ENCODE peak calls at places on chromosomes 4 and X, in nine cellular contexts. C, J, V, Z, U, X, O, I and B are unnamed samples.
A peak's percentile ranks its signal among the peaks of the same experiment; 100 is the strongest.

GRCh38 chr4:100929753-100930152 is 411.9 kb upstream of the EMCN start:
- DNase-seq in C (no peak), J (no peak), V (no peak), Z (no peak), U (no peak), X (no peak), O (no peak), I (no peak), B (no peak)

GRCh38 chr4:8410641-8411271 is 29.8 kb downstream of the ACOX3 start:
- DNase-seq in C (peak; percentile 43), J (peak; percentile 81), V (no peak), Z (no peak), U (peak; percentile 81), X (peak; percentile 61), O (no peak), I (no peak), B (peak; percentile 51)

GRCh38 chr4:122666527-122667245 is 45.8 kb upstream of the IL21 start:
- DNase-seq in C (no peak), J (no peak), V (peak; percentile 31), Z (no peak), U (peak; percentile 52), X (no peak), O (no peak), I (no peak), B (no peak)

GRCh38 chr4:1360423-1361283 is 13.6 kb downstream of the UVSSA start:
- DNase-seq in C (no peak), J (no peak), V (peak; percentile 90), Z (no peak), U (no peak), X (no peak), O (no peak), I (no peak), B (peak; percentile 32)

GRCh38 chr4:48891028-48891619 is 15.4 kb downstream of the OCIAD2 start:
- DNase-seq in C (no peak), J (no peak), V (no peak), Z (no peak), U (no peak), X (no peak), O (no peak), I (no peak), B (no peak)

GRCh38 chr4:38560763-38561558 is 103.0 kb upstream of the KLF3 start:
- DNase-seq in C (no peak), J (no peak), V (no peak), Z (no peak), U (no peak), X (no peak), O (no peak), I (no peak), B (no peak)

GRCh38 chr4:130808492-130808891 is 1712.5 kb downstream of the C4orf33 start:
- DNase-seq in C (no peak), J (no peak), V (no peak), Z (no peak), U (peak; percentile 35), X (no peak), O (no peak), I (no peak), B (no peak)

GRCh38 chrX:18674417-18674787 is 2.5 kb upstream of the RS1 start:
- DNase-seq in C (peak; percentile 38), J (peak; percentile 27), V (peak; percentile 39), Z (peak; percentile 10), U (no peak), X (peak; percentile 11), O (peak; percentile 1), I (peak; percentile 41), B (no peak)

GRCh38 chr4:142160509-142160908 is 524.1 kb downstream of the IL15 start:
- DNase-seq in C (no peak), J (no peak), V (no peak), Z (no peak), U (no peak), X (no peak), O (no peak), I (no peak), B (no peak)

GRCh38 chr4:113869743-113870375 is 108.3 kb upstream of the CAMK2D start:
- DNase-seq in C (no peak), J (peak; percentile 30), V (no peak), Z (no peak), U (peak; percentile 1), X (no peak), O (no peak), I (peak; percentile 17), B (no peak)

GRCh38 chrX:118553042-118553714 is 57.6 kb downstream of the DOCK11 start:
- DNase-seq in C (no peak), J (no peak), V (no peak), Z (no peak), U (no peak), X (no peak), O (no peak), I (no peak), B (no peak)

GRCh38 chr4:190121759-190122158 is 51.8 kb upstream of the DUX4 start:
- DNase-seq in C (no peak), J (peak; percentile 11), V (no peak), Z (no peak), U (no peak), X (peak; percentile 14), O (no peak), I (no peak), B (no peak)

GRCh38 chrX:121036951-121037350 is 10.5 kb upstream of the GLUD2 start:
- DNase-seq in C (no peak), J (no peak), V (no peak), Z (no peak), U (no peak), X (no peak), O (no peak), I (no peak), B (no peak)

DNA sequence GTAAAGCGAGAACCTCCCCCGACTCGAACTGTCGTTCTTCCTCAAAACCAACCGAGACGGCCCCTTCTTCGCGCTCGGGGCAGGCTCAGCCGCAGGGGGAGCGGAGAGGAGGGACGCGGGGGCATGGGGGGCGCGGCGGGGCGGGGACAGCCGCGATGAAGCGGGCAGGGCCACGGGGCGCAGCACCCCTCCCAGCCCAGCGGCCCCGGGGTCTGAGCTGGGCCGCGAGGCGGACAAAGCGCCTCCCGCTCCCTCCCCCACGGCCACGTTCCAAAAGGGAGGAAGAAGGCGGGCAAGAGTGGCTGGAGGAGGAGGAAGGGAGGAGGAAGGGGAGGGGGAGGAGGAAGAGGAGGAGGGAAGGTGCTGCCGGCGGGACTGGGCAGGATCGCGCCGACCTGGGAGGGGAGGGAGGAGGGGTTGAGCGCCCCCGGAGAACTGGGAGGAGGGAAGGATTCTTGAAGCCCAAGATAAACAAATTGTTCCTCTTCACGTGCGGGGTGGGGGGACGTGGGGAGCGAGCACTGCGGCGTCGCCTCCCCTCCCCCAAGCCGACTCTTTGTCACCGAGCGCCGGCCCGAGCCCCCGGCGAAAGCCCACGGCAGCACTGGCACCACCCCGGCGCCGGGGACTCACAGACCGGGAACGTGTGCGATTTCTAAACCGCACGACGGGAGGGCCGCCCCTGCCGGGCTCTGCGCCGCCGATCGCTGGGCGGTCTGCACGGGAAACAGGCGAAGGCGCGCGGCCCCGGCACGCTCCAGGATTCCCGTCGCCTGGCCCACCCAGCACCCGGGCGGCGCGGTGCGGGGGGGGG is 2.9 kb downstream of the MAML3 start:
- DNase-seq in C (peak; percentile 89), J (peak; percentile 88), V (peak; percentile 91), Z (peak; percentile 88), U (peak; percentile 79), X (peak; percentile 95), O (no peak), I (peak; percentile 39), B (peak; percentile 78)
- TF ChIP-seq POLR2A in C (peak; percentile 83), J (no peak), V (peak; percentile 68), Z (peak; percentile 49), U (no peak), X (no peak), O (no peak), I (peak; percentile 18), B (peak; percentile 57)

DNA sequence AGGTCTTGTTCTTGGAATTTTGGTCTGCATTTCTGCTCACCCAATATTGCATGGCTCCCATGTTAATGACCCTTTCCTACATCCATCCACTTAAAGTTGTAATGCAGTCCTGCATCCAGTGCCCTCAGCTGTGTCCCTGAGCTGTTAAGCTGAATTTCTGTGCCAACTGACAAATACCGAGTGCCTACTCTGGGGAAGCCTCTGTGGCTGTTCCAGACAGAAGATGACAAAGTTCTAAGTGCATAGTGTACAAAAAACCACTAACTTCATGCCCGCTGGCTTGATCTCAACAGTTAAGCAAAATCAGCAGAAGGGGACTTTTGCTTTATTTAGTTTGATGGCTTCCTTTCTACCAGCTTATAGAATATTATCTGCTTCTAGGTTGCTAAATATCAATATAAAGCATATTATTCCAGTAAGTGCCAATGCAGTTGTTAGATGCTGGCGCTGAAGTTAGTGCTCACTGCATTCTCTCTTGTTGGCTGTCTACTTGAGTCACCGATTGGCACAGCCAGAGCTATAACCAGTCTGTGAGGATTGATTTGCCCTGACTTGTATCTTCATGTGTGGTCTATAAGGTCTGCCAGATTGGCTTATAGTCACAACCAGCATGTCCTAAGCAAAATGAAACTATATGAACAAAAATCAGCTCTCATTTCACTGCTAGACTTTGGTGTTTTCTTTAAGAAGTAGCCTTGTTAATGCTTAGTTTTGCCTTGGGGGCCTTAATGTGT is 98.9 kb downstream of the KLHL8 start:
- DNase-seq in C (no peak), J (no peak), V (no peak), Z (no peak), U (no peak), X (no peak), O (no peak), I (no peak), B (no peak)
- H3K36me3 ChIP-seq in C (peaks cover 9% of the 10 kb centered on the region), J (peaks cover 85% of the 10 kb centered on the region), V (peaks cover 38% of the 10 kb centered on the region), Z (peaks cover 21% of the 10 kb centered on the region), U (no peaks in the 10 kb centered on the region), X (peaks cover 79% of the 10 kb centered on the region), O (peaks cover 66% of the 10 kb centered on the region), I (no peaks in the 10 kb centered on the region), B (peaks cover 62% of the 10 kb centered on the region)

DNA sequence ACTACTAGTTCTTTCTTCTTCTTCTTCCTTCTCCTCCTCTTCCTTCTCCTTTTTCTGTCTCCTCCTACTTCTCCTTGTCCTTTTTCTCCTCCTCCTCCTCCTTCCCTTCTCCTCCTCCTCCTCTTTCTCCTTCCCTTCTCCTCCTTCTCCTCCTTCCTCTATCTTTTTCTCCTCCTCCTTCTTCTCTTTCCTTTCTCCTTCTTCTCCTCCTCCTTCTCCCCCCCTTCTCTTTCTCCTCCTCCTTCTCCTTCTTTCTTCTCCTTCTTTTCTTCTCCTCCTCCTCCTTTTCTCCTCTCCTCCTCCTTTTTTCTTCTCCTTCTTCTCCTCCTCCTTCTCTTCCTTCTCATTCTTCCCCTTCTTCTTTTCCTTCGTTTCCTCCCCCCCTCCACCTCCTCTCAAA is 21.8 kb upstream of the NAP1L5 start:
- DNase-seq in C (no peak), J (no peak), V (no peak), Z (no peak), U (no peak), X (no peak), O (no peak), I (no peak), B (no peak)
- TF ChIP-seq POLR2A in C (no peak), J (no peak), V (no peak), Z (no peak), U (no peak), X (no peak), O (no peak), I (no peak), B (no peak)

GRCh38 chrX:2631743-2632532 is 59.2 kb upstream of the CD99 start:
- DNase-seq in C (no peak), J (no peak), V (no peak), Z (no peak), U (no peak), X (no peak), O (no peak), I (no peak), B (no peak)
- H3K36me3 ChIP-seq in C (no peaks in the 10 kb centered on the region), J (peaks cover 14% of the 10 kb centered on the region), V (no peaks in the 10 kb centered on the region), Z (no peaks in the 10 kb centered on the region), U (no peaks in the 10 kb centered on the region), X (peaks cover 5% of the 10 kb centered on the region), O (peaks cover 35% of the 10 kb centered on the region), I (no peaks in the 10 kb centered on the region), B (no peaks in the 10 kb centered on the region)

GRCh38 chr4:66667249-66667648 is 878.1 kb downstream of the CENPC start:
- DNase-seq in C (no peak), J (no peak), V (no peak), Z (no peak), U (no peak), X (no peak), O (no peak), I (no peak), B (no peak)
- TF ChIP-seq POLR2A in C (no peak), J (no peak), V (no peak), Z (no peak), U (no peak), X (no peak), O (no peak), I (no peak), B (no peak)